ENCODE peak calls at places on chromosomes 7 and 10, in eight cellular contexts. U is substantia nigra; K is colonic mucosa; D is effector memory CD4-positive, alpha-beta T cell; G is CD4-positive, alpha-beta T cell; R is hepatocyte; Z is activated effector memory CD4-positive, alpha-beta T cell treated with anti-CD3 and anti-CD28 coated beads, Interleukin-2, amount 50 U/mL, for 16 hours; J is stimulated activated CD8-positive, alpha-beta memory T cell treated with anti-CD3 and anti-CD28 coated beads, Interleukin-7, amount 100 ng/mL, for 1 hour. Q is an unnamed sample.
A peak's percentile ranks its signal among the peaks of the same experiment; 100 is the strongest.

GRCh38 chr7:143882611-143883078 is 19.3 kb downstream of the TCAF1 start:
- DNase-seq in U (peak; percentile 60), K (peak; percentile 64), D (no peak), G (no peak), R (peak; percentile 87), Z (no peak), J (no peak), Q (no peak)

GRCh38 chr10:75070478-75071163 is 40.8 kb upstream of the SAMD8 start:
- DNase-seq in U (no peak), K (no peak), D (no peak), G (no peak), R (no peak), Z (no peak), J (no peak), Q (no peak)

GRCh38 chr7:157519246-157519645 is 182.4 kb downstream of the DNAJB6 start:
- DNase-seq in U (no peak), K (no peak), D (no peak), G (no peak), R (no peak), Z (peak; percentile 45), J (no peak), Q (peak; percentile 3)

GRCh38 chr10:86979977-86980448 is 11.7 kb downstream of the ADIRF start:
- DNase-seq in U (no peak), K (peak; percentile 57), D (no peak), G (no peak), R (peak; percentile 5), Z (no peak), J (no peak), Q (no peak)

GRCh38 chr7:96989859-96990317 is 15.5 kb upstream of the DLX6 start:
- DNase-seq in U (no peak), K (no peak), D (no peak), G (no peak), R (no peak), Z (no peak), J (no peak), Q (no peak)

GRCh38 chr10:74058658-74059057 is 60.7 kb downstream of the VCL start:
- DNase-seq in U (no peak), K (no peak), D (no peak), G (peak; percentile 3), R (peak; percentile 59), Z (no peak), J (no peak), Q (no peak)

GRCh38 chr10:66586073-66586472 is 339.8 kb upstream of the LRRTM3 start:
- DNase-seq in U (no peak), K (peak; percentile 18), D (no peak), G (no peak), R (peak; percentile 12), Z (no peak), J (no peak), Q (no peak)

GRCh38 chr10:61959814-61960213 is 58.3 kb downstream of the ARID5B start:
- DNase-seq in U (no peak), K (no peak), D (no peak), G (no peak), R (no peak), Z (no peak), J (no peak), Q (no peak)

GRCh38 chr7:142319970-142320369 is 62.1 kb upstream of the PRSS58 start:
- DNase-seq in U (no peak), K (no peak), D (no peak), G (peak; percentile 46), R (no peak), Z (peak; percentile 78), J (no peak), Q (peak; percentile 52)

GRCh38 chr7:32618987-32619386 is 123.7 kb downstream of the AVL9 start:
- DNase-seq in U (no peak), K (no peak), D (no peak), G (no peak), R (no peak), Z (no peak), J (no peak), Q (no peak)

GRCh38 chr7:79241288-79242055 is 212.0 kb downstream of the MAGI2 start:
- DNase-seq in U (no peak), K (no peak), D (no peak), G (no peak), R (no peak), Z (no peak), J (no peak), Q (no peak)

GRCh38 chr7:122604251-122604650 is 94.7 kb downstream of the RNF133 start:
- DNase-seq in U (no peak), K (no peak), D (no peak), G (no peak), R (no peak), Z (no peak), J (no peak), Q (no peak)

GRCh38 chr7:43520201-43520600 is 62.7 kb upstream of the STK17A start:
- DNase-seq in U (no peak), K (no peak), D (no peak), G (no peak), R (no peak), Z (no peak), J (no peak), Q (no peak)

GRCh38 chr10:44786451-44786850 is 124.7 kb upstream of the TMEM72 start:
- DNase-seq in U (no peak), K (no peak), D (no peak), G (no peak), R (peak; percentile 63), Z (no peak), J (no peak), Q (no peak)

GRCh38 chr10:788796-789748 is 99.6 kb upstream of the DIP2C start:
- DNase-seq in U (peak; percentile 68), K (peak; percentile 60), D (no peak), G (no peak), R (peak; percentile 80), Z (peak; percentile 62), J (no peak), Q (no peak)

GRCh38 chr10:102009801-102010425 is 46.1 kb downstream of the ARMH3 start:
- DNase-seq in U (peak; percentile 21), K (peak; percentile 49), D (no peak), G (no peak), R (peak; percentile 86), Z (peak; percentile 62), J (no peak), Q (peak; percentile 11)

Q was measured in T-cell.